ENCODE peak calls at places on chromosomes 1 and 21, in four cellular contexts. Q is endothelial cell of umbilical vein, A is GM23338, V is sigmoid colon. F is an unnamed sample.

GRCh38 chr1:145979746-145980435 is 15.4 kb downstream of the POLR3GL start:
- DNase-seq in Q (peak; percentile 80), A (no peak), V (peak; percentile 75), F (no peak)

GRCh38 chr1:59455206-59455605 is 158.3 kb downstream of the FGGY start:
- DNase-seq in Q (peak; percentile 28), A (no peak), V (no peak), F (no peak)

GRCh38 chr1:162561616-162562451 is at the start of gene UAP1:
- DNase-seq in Q (no peak), A (peak; percentile 3), V (peak; percentile 81), F (peak; percentile 91)

GRCh38 chr1:98196012-98196411 is 275.2 kb upstream of the DPYD start:
- DNase-seq in Q (no peak), A (no peak), V (no peak), F (no peak)

GRCh38 chr1:216559359-216559758 is 136.1 kb upstream of the USH2A start:
- DNase-seq in Q (no peak), A (no peak), V (no peak), F (no peak)

GRCh38 chr1:30868833-30869435 is 39.6 kb downstream of the SDC3 start:
- DNase-seq in Q (no peak), A (no peak), V (no peak), F (no peak)

GRCh38 chr1:19010995-19011696 is 54.7 kb upstream of the IFFO2 start:
- DNase-seq in Q (peak; percentile 89), A (no peak), V (peak; percentile 91), F (peak; percentile 96)

GRCh38 chr1:212700892-212701819 is 1.5 kb upstream of the BATF3 start:
- DNase-seq in Q (peak; percentile 65), A (peak; percentile 72), V (peak; percentile 83), F (no peak)

GRCh38 chr21:45481977-45482898 is 60.0 kb downstream of the SLC19A1 start:
- DNase-seq in Q (no peak), A (no peak), V (no peak), F (no peak)

GRCh38 chr1:10762153-10762523 is 34.3 kb downstream of the CASZ1 start:
- DNase-seq in Q (peak; percentile 57), A (no peak), V (no peak), F (no peak)
- H3K4me1 ChIP-seq in Q (no peaks in the 10 kb centered on the region), A (peaks cover 7% of the 10 kb centered on the region), V (peaks cover 33% of the 10 kb centered on the region), F (peaks cover 56% of the 10 kb centered on the region)

DNA sequence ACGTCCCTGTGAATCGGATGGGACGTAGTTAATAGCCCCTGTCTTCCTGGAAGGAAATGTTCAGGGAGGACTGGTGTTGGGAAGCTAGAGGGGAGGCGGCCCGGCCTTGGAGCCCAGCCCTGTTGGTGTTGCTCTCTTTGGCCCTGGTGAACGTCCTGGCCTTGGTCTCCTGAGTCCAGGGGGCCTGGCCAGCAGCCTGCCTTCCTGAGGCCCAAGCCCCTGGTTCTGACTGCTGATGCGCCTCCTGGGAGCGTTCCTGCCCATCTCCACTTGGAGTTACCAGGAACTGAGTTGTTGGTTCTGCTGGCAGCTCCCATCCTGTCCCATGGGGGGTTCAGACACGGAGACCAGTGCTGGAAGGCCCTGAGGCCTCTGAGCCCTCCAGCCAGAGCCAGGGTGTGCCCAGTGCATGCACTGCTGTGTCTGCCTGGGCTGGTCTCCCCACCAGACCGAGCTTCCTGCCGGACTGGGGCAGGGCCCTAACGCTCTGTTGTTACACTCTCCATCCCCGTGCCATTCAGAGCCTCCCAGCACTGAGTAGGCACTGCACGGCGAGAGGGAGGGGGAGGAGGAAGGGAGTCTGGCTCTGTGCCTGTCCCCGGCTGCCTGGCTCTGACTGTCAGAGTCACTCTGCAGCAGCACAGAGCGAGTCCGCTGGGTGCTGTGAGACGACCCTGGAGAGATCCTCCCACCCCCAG is 382.5 kb upstream of the VAMP3 start:
- DNase-seq in Q (peak; percentile 51), A (no peak), V (peak; percentile 71), F (peak; percentile 64)
- TF ChIP-seq POLR2AphosphoS5 in Q (no peak), A (no peak), V (no peak), F (no peak)

DNA sequence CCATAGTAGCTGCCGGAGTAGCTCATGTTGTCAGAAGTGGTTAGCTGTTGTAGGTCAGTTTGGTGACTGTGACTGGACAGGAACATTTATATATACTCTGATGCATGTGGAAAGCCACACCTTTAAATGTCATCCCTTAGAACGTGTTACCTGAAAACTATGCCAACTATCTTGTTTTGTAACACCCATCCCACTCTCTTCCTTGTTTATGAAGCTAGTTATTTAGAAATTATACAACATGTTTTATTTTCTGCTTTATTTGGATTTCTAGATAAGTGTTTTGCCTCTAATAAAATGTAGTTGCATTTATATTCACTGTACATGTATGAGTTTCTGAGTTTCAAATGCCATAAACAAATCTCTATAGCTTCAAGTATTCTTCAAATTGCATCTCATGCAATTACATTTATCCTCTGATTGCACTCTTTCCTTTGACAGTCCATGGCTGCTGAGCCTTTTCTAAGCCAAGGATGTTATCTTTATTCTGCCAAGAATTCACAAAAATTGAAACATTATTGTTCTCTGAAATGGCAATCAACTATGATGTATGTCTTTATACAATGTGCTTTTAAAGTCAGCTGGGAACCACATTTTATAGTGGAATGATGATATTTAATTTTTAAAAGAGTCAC is at the start of gene KRTAP19-7:
- DNase-seq in Q (no peak), A (no peak), V (no peak), F (no peak)
- H3K4me1 ChIP-seq in Q (no peaks in the 10 kb centered on the region), A (no peaks in the 10 kb centered on the region), V (no peaks in the 10 kb centered on the region), F (no peaks in the 10 kb centered on the region)

DNA sequence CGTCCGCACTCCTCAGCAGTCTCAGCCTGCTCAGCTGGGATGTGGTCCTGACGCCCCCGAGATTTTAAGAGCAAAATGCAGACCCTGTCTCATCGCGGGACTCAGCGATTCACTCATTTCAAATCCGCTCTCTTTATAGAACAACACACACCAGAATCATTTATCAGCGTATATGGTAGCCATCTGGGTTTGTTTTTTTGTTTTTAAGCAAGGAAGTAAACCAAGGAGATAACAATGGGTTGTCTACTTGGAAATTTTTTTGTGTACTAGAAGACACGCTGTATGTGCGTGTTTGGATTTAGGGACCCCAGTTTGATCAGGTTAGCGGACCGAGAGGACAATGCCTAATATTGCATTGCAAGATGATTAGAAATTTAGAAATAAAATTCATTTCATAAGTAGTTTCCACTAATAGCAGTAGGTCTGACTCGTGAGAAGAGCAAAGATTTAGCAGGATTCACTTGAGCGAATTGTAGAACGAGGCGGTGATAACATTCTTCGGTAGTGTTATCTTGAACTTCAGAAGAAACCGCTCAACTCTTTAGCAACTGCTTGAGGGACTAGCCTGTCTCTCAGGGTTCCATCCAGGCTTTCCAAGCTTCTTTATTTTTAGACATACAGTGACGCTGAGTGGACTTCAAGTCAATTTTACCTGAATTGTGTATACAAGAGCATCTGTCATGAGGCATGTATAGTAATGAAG is 1.3 kb downstream of the GABPA start:
- DNase-seq in Q (peak; percentile 73), A (peak; percentile 35), V (no peak), F (no peak)
- TF ChIP-seq POLR2AphosphoS5 in Q (no peak), A (no peak), V (no peak), F (no peak)

DNA sequence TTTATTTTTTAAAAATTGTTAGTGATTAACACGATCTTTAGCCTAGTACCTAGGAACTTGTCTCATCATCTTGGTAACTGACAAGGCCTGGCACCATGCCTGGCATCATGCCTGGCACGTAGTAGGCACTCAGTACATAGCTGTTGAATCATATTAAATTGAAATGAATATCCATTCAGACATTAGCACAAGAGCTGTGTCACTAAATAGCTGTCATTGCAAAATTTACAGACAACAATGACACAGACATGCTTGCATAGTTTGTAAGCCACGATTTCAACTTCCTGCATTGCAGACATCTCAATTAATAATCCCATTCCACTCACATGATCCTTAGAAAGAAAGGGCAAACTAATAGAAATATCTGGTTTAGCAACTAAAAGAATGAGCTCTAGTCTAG is 15.4 kb upstream of the PHACTR4 start:
- DNase-seq in Q (no peak), A (no peak), V (no peak), F (no peak)
- H3K4me1 ChIP-seq in Q (no peaks in the 10 kb centered on the region), A (no peaks in the 10 kb centered on the region), V (no peaks in the 10 kb centered on the region), F (no peaks in the 10 kb centered on the region)

F was measured in vagina.